ENCODE peak calls at places on chromosomes 11 and 22, in five cellular contexts. V is effector memory CD4-positive, alpha-beta T cell; N is Peyer's patch; A is epithelial cell of prostate; F is lung. B is an unnamed sample.
A peak's percentile ranks its signal among the peaks of the same experiment; 100 is the strongest.

GRCh38 chr22:31089101-31090100 is 8.3 kb downstream of the SMTN start:
- DNase-seq in V (no peak), F (no peak), A (no peak), N (peak; percentile 68), B (peak; percentile 28)

GRCh38 chr11:64762916-64763803 is 3.4 kb upstream of the PYGM start:
- DNase-seq in F (no peak), A (no peak), N (peak; percentile 72), V (no peak), B (peak; percentile 56)

GRCh38 chr11:62602141-62603071 is 741 bp upstream of the MTA2 start:
- DNase-seq in V (no peak), F (peak; percentile 77), N (peak; percentile 47), A (no peak), B (peak; percentile 33)

GRCh38 chr22:21446827-21447690 is 20.1 kb upstream of the TMEM191C start:
- DNase-seq in A (no peak), N (no peak), F (no peak), V (no peak), B (no peak)

GRCh38 chr11:131874070-131874469 is 503.7 kb downstream of the NTM start:
- DNase-seq in A (no peak), V (no peak), F (no peak), N (no peak), B (no peak)

GRCh38 chr11:65316979-65317786 is 2.5 kb downstream of the CDC42EP2 start:
- DNase-seq in F (peak; percentile 71), V (no peak), A (peak; percentile 37), N (no peak), B (peak; percentile 29)

GRCh38 chr11:96242971-96243647 is 99.9 kb downstream of the MAML2 start:
- DNase-seq in F (peak; percentile 95), N (peak; percentile 80), A (peak; percentile 78), V (peak; percentile 69), B (peak; percentile 50)

GRCh38 chr11:26551186-26551801 is 20.8 kb downstream of the MUC15 start:
- DNase-seq in A (no peak), F (no peak), N (no peak), V (no peak), B (no peak)

GRCh38 chr22:35589071-35589735 is 27.9 kb downstream of the MB start:
- DNase-seq in N (no peak), A (peak; percentile 87), V (no peak), F (peak; percentile 39), B (no peak)

GRCh38 chr11:114321621-114322257 is 25.5 kb downstream of the NNMT start:
- DNase-seq in A (peak; percentile 66), N (no peak), F (no peak), V (no peak), B (no peak)

GRCh38 chr11:78666675-78667129 is 92.0 kb upstream of the NARS2 start:
- DNase-seq in V (no peak), N (no peak), A (no peak), F (no peak), B (no peak)

GRCh38 chr22:49791682-49792081 is 36.0 kb downstream of the BRD1 start:
- DNase-seq in A (no peak), V (no peak), F (no peak), N (no peak), B (no peak)

GRCh38 chr11:73297702-73298101 is 10.4 kb upstream of the ARHGEF17 start:
- DNase-seq in N (no peak), A (no peak), V (no peak), F (no peak), B (no peak)

GRCh38 chr22:20741634-20742581 is 32.0 kb upstream of the SERPIND1 start:
- DNase-seq in V (no peak), N (peak; percentile 51), A (no peak), F (no peak), B (no peak)

GRCh38 chr22:29886601-29887000 is 3.6 kb downstream of the MTMR3 start:
- DNase-seq in F (no peak), V (no peak), A (no peak), N (no peak), B (no peak)

GRCh38 chr11:45736424-45736823 is 68.5 kb upstream of the SLC35C1 start:
- DNase-seq in F (peak; percentile 56), A (peak; percentile 96), V (no peak), N (no peak), B (no peak)

GRCh38 chr11:69337211-69337721 is 43.3 kb downstream of the MYEOV start:
- DNase-seq in N (peak; percentile 10), V (no peak), F (no peak), A (no peak), B (no peak)

GRCh38 chr11:114076974-114077373 is 17.5 kb downstream of the ZBTB16 start:
- DNase-seq in A (no peak), V (no peak), N (no peak), F (no peak), B (no peak)

GRCh38 chr22:49437356-49437755 is 390.3 kb downstream of the BRD1 start:
- DNase-seq in F (no peak), N (no peak), A (no peak), V (no peak), B (no peak)

GRCh38 chr11:61026121-61027031 is 54.9 kb downstream of the CD6 start:
- DNase-seq in V (peak; percentile 66), N (peak; percentile 68), F (no peak), A (no peak), B (no peak)

GRCh38 chr11:119491753-119492455 is 68.9 kb upstream of the THY1 start:
- DNase-seq in V (no peak), F (no peak), A (no peak), N (no peak), B (no peak)

GRCh38 chr22:37273846-37274225 is 8.5 kb upstream of the CYTH4 start:
- DNase-seq in V (no peak), N (no peak), F (no peak), A (no peak), B (no peak)

GRCh38 chr11:69472053-69472765 is 9.3 kb upstream of the LINC01488 start:
- DNase-seq in A (no peak), N (no peak), V (no peak), F (no peak), B (no peak)

GRCh38 chr11:12377106-12377823 is at the start of gene PARVA:
- DNase-seq in F (peak; percentile 65), N (no peak), V (no peak), A (no peak), B (no peak)

GRCh38 chr11:60629399-60629798 is 70.0 kb upstream of the MS4A8 start:
- DNase-seq in V (no peak), N (no peak), A (no peak), F (no peak), B (no peak)

GRCh38 chr11:79076526-79077115 is 364.2 kb downstream of the TENM4 start:
- DNase-seq in V (no peak), A (no peak), F (no peak), N (no peak), B (no peak)

GRCh38 chr11:82216927-82217570 is 516.6 kb downstream of the FAM181B start:
- DNase-seq in F (no peak), A (no peak), N (no peak), V (no peak), B (no peak)

GRCh38 chr11:77069336-77069968 is 2.7 kb downstream of the CAPN5 start:
- DNase-seq in F (no peak), N (no peak), A (no peak), V (no peak), B (no peak)

GRCh38 chr11:110148775-110149744 is 55.9 kb downstream of the ZC3H12C start:
- DNase-seq in A (peak; percentile 27), V (no peak), F (no peak), N (no peak), B (no peak)

GRCh38 chr22:27952091-27952490 is 33.0 kb upstream of the PITPNB start:
- DNase-seq in F (no peak), V (no peak), N (no peak), A (no peak), B (no peak)

GRCh38 chr22:43473031-43473430 is 61.2 kb downstream of the MPPED1 start:
- DNase-seq in N (no peak), V (no peak), A (no peak), F (no peak), B (no peak)

GRCh38 chr22:47172771-47173534 is 410.5 kb downstream of the TBC1D22A start:
- DNase-seq in N (no peak), V (no peak), F (no peak), A (no peak), B (no peak)

GRCh38 chr11:66789097-66789890 is 53.9 kb upstream of the RCE1 start:
- DNase-seq in A (no peak), V (no peak), F (no peak), N (no peak), B (no peak)

GRCh38 chr22:38706101-38706884 is 549 bp downstream of the GTPBP1 start:
- DNase-seq in N (peak; percentile 47), A (no peak), V (peak; percentile 11), F (peak; percentile 57), B (no peak)

GRCh38 chr11:85756401-85757200 is 54.3 kb downstream of the SYTL2 start:
- DNase-seq in N (peak; percentile 32), A (peak; percentile 58), F (no peak), V (peak; percentile 35), B (no peak)
- H3K27ac ChIP-seq in N (no peak overlapping the region), A (peak overlapping the region; percentile 23), F (no peak overlapping the region), V (no peak overlapping the region), B (no peak overlapping the region)

GRCh38 chr11:118274184-118274583 is 10.1 kb upstream of the MPZL2 start:
- DNase-seq in N (no peak), F (no peak), A (no peak), V (no peak), B (no peak)
- H3K27ac ChIP-seq in N (no peak overlapping the region), F (peak overlapping the region; percentile 40), A (peak overlapping the region; percentile 93), V (no peak overlapping the region), B (no peak overlapping the region)

DNA sequence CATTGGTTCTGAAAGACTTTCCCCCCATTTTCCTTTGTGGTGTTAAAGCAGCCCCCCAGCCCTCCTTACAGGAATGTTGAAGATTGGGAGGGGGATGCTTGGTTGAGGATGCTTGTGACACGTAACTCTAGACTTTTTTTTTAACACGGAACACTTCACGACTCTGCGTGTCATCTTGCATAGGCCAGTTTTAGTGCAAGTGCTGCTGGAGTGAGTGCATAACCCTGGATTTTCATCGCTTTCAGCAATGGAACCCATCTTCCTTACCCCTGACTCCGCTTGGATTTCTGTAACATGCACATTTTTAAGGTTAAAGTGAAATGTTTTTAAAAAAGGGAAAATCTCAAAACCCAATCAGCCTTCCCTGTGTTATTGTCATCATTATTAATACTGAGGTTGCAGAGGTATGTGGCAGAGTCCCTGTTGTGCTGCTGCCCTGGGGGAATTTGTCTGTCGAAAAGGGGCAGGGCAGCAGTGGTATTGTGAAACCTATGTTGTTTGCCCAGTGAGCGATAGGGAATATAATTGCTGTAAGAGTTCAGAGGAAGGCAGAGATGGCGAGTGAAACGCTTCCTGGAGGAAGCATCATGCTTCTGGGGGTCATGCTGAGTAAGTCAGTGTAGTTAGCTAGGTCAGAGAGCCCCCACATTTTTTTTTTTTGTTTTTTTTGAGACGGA is 12.1 kb downstream of the CECR2 start:
- DNase-seq in N (no peak), A (no peak), V (no peak), F (no peak), B (no peak)
- H3K27ac ChIP-seq in N (no peak overlapping the region), A (no peak overlapping the region), V (no peak overlapping the region), F (no peak overlapping the region), B (no peak overlapping the region)

GRCh38 chr22:23751441-23751996 is 607 bp upstream of the ZNF70 start:
- DNase-seq in N (peak; percentile 60), F (no peak), V (no peak), A (no peak), B (no peak)

GRCh38 chr22:23752090-23752691 is 1.3 kb upstream of the ZNF70 start:
- DNase-seq in V (no peak), A (no peak), F (no peak), N (peak; percentile 88), B (no peak)

GRCh38 chr22:23749747-23750373 is 1.1 kb downstream of the ZNF70 start:
- DNase-seq in V (no peak), A (no peak), F (no peak), N (no peak), B (no peak)

GRCh38 chr22:23750374-23750743 is 553 bp downstream of the ZNF70 start:
- DNase-seq in F (no peak), N (no peak), A (no peak), V (no peak), B (no peak)

GRCh38 chr22:23750744-23751440 is at the start of gene ZNF70:
- DNase-seq in F (peak; percentile 85), V (peak; percentile 74), N (peak; percentile 91), A (no peak), B (peak; percentile 68)
- H3K27ac ChIP-seq in F (peak within 1 kb of the TSS; percentile 98), V (peak within 1 kb of the TSS; percentile 51), N (peak within 1 kb of the TSS; percentile 84), A (peak within 1 kb of the TSS; percentile 87), B (peak within 1 kb of the TSS; percentile 76)